ENCODE peak calls at places on chromosome X, in five cellular contexts. E, T, B, A and S are unnamed samples. For H3K4me1, the result is how much of the 10 kb centered on the place peaks cover.

GRCh38 chrX:131818297-131818936 is 204.7 kb upstream of the STK26 start:
- DNase-seq in T (no peak), B (no peak), E (no peak), A (no peak), S (no peak)

GRCh38 chrX:109733658-109734022 is 583 bp upstream of the ACSL4 start:
- DNase-seq in T (no peak), A (no peak), E (no peak), B (no peak), S (no peak)

GRCh38 chrX:17567173-17567572 is 170.1 kb upstream of the SCML1 start:
- DNase-seq in E (peak), T (no peak), A (no peak), B (no peak), S (no peak)

GRCh38 chrX:132488092-132488749 is 617 bp downstream of the MBNL3 start:
- DNase-seq in B (peak), A (no peak), E (no peak), T (peak), S (no peak)

GRCh38 chrX:550514-550913 is 80.1 kb upstream of the SHOX start:
- DNase-seq in E (no peak), T (no peak), A (no peak), B (no peak), S (no peak)

GRCh38 chrX:154600962-154601374 is 16.0 kb downstream of the CTAG1A start:
- DNase-seq in T (no peak), E (no peak), A (no peak), B (no peak), S (no peak)

GRCh38 chrX:153549231-153549630 is 31.8 kb downstream of the ATP2B3 start:
- DNase-seq in B (no peak), T (no peak), A (no peak), E (no peak), S (no peak)

GRCh38 chrX:10628906-10629305 is 8.5 kb upstream of the MID1 start:
- DNase-seq in E (no peak), A (peak), T (no peak), B (no peak), S (no peak)

GRCh38 chrX:95885074-95885473 is 799.6 kb upstream of the DIAPH2 start:
- DNase-seq in T (peak), B (no peak), E (peak), A (no peak), S (no peak)

GRCh38 chrX:55907968-55908607 is 190.5 kb downstream of the RRAGB start:
- DNase-seq in T (peak), A (peak), B (peak), E (peak), S (peak)

GRCh38 chrX:1072637-1073377 is 139.6 kb downstream of the CRLF2 start:
- DNase-seq in E (no peak), B (no peak), A (peak), T (no peak), S (no peak)

GRCh38 chrX:154313147-154313546 is 17.6 kb downstream of the TKTL1 start:
- DNase-seq in B (no peak), T (no peak), E (no peak), A (no peak), S (no peak)

GRCh38 chrX:18643243-18643642 is 28.7 kb downstream of the RS1 start:
- DNase-seq in A (no peak), T (no peak), E (no peak), B (no peak), S (no peak)

GRCh38 chrX:78321809-78322208 is 5.6 kb downstream of the CYSLTR1 start:
- DNase-seq in T (peak), B (peak), A (no peak), E (peak), S (peak)

DNA sequence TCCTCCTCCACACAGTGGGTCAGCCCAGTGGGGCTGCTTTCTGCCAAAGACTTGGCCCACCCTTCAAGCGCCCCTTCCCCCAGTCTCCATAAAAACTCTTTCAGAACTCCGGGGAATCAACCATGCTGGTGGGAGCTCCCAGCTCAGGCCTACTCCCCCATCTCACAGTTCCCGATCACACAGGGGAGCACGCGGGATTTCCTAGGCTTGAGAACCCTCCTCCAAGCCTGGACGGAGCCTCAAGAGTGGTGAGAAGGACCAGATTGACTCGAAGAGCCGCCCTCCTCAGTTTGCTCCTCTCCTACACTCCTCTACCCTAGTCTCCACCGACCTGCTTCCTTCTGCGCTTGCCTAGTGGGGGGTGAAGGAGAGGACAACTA is 77.4 kb downstream of the RLIM start:
- DNase-seq in A (no peak), B (no peak), T (peak), E (peak), S (no peak)
- H3K27ac ChIP-seq in A (no peak), B (peak), T (peak), E (peak), S (peak)

GRCh38 chrX:40084471-40084870 is 13.3 kb downstream of the BCOR start:
- DNase-seq in B (no peak), A (no peak), T (no peak), E (no peak), S (no peak)

GRCh38 chrX:40082447-40083119 is 15.2 kb downstream of the BCOR start:
- DNase-seq in B (no peak), T (no peak), A (no peak), E (no peak), S (peak)

GRCh38 chrX:40083120-40083978 is 14.4 kb downstream of the BCOR start:
- DNase-seq in E (no peak), T (peak), B (peak), A (no peak), S (no peak)

GRCh38 chrX:40085086-40085551 is 12.6 kb downstream of the BCOR start:
- DNase-seq in B (no peak), T (peak), A (no peak), E (no peak), S (no peak)

GRCh38 chrX:40083979-40084359 is 13.8 kb downstream of the BCOR start:
- DNase-seq in T (no peak), E (no peak), B (no peak), A (no peak), S (no peak)
- H3K4me3 ChIP-seq in T (peak), E (peak), B (peak), A (no peak), S (no peak)

DNA sequence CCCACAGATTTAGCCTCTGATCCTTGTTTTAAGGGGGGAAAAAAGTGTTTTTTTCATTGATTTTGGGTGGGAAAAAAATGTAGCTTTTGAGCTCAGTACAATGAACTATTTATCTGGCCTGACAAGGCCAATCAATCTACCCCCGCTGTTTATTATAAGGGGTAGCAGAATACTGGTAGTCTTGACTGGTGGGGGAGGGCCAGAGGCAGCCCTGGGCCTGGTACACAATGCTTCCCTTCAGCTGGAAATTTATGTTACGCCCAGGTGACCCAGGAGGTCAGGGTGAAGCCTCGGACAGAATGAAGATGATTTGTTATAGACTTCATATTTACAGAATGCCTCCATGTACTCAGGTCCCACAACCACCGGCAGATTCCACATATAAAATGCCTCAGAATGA is 143.2 kb downstream of the SH3KBP1 start:
- DNase-seq in T (no peak), E (no peak), B (no peak), A (no peak), S (no peak)
- H3K4me1 ChIP-seq in T (under half), E (under half), B (under half), A (under half), S (under half)

GRCh38 chrX:50071507-50071906 is 129.3 kb downstream of the AKAP4 start:
- DNase-seq in T (no peak), A (no peak), E (no peak), B (no peak), S (no peak)

GRCh38 chrX:50066318-50066937 is 134.4 kb downstream of the AKAP4 start:
- DNase-seq in E (no peak), B (no peak), A (no peak), T (no peak), S (no peak)

GRCh38 chrX:50068293-50068568 is 132.6 kb downstream of the AKAP4 start:
- DNase-seq in T (no peak), E (no peak), A (no peak), B (no peak), S (no peak)

GRCh38 chrX:50068893-50069292 is 131.9 kb downstream of the AKAP4 start:
- DNase-seq in B (no peak), A (no peak), T (no peak), E (no peak), S (no peak)

DNA sequence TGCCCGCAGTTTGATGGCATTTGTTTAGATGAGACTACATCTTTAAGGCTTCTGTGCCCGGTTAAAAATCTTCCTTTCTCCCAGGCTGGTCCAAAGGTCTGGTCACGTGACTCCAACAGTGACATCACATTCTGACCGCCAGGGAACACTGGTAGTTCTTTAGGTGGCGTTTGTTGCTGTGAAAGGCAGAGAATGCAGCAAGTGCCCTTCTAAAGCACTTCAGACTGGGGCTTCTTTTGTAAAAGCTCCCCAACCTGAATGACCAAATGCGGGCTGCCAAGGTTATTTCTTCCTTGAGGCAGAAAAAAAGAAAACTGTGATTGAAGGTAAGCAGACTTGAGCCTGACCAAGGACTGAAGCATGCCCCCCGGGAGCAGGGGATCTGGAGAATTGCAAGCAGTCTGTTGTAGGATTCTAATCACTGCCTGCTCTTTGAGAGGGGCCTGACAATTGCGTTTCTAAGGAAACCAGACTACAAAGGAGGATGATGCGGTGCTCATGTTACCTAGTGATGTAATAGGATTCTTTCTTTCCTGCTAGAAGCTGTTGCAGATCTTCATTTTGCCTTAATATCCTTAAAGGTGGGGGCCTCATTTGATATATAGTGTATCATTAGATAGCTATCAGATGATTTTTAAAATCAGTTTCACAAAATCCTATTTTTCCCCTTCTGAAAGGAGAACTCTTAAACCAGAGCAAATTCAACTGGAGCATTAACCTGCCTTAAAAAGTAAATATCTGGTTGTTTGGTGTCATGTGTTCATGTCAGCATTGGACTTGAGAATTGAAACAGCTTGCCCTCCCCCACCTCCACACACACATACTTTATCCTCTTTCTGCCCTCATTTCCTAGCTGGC is 133.1 kb downstream of the AKAP4 start:
- DNase-seq in B (no peak), A (no peak), T (peak), E (no peak), S (no peak)
- H3K27ac ChIP-seq in B (peak), A (no peak), T (no peak), E (no peak), S (no peak)